ENCODE peak calls at places on chromosomes 5 and 9, in seven cellular contexts. Z is heart right ventricle, K is cardiac muscle cell, R is Peyer's patch, D is upper lobe of right lung, I is heart left ventricle, J is left ventricle myocardium inferior. M is an unnamed sample.

GRCh38 chr9:72271617-72272478 is 93.2 kb downstream of the ZFAND5 start:
- DNase-seq in Z (peak), K (peak), R (peak), D (no peak), I (no peak), J (no peak), M (no peak)

GRCh38 chr5:154753792-154754191 is 1.4 kb upstream of the LARP1 start:
- DNase-seq in Z (peak), K (peak), R (peak), D (no peak), I (no peak), J (peak), M (no peak)

GRCh38 chr9:109889456-109889855 is 109.5 kb downstream of the PALM2AKAP2 start:
- DNase-seq in Z (no peak), K (no peak), R (no peak), D (no peak), I (no peak), J (no peak), M (no peak)

GRCh38 chr5:168570490-168571328 is 8.5 kb downstream of the PANK3 start:
- DNase-seq in Z (no peak), K (no peak), R (no peak), D (no peak), I (no peak), J (no peak), M (no peak)

GRCh38 chr9:13942695-13943094 is 371.2 kb downstream of the NFIB start:
- DNase-seq in Z (no peak), K (no peak), R (no peak), D (no peak), I (no peak), J (no peak), M (no peak)

GRCh38 chr9:126450537-126451205 is 124.0 kb downstream of the MVB12B start:
- DNase-seq in Z (no peak), K (no peak), R (no peak), D (no peak), I (peak), J (no peak), M (no peak)

GRCh38 chr9:120324996-120325642 is 254.8 kb downstream of the CDK5RAP2 start:
- DNase-seq in Z (no peak), K (peak), R (no peak), D (no peak), I (no peak), J (no peak), M (no peak)

GRCh38 chr9:124350485-124351263 is 64.6 kb downstream of the PSMB7 start:
- DNase-seq in Z (no peak), K (no peak), R (peak), D (peak), I (peak), J (no peak), M (peak)

GRCh38 chr9:7656648-7657047 is 142.9 kb downstream of the DMAC1 start:
- DNase-seq in Z (peak), K (no peak), R (no peak), D (no peak), I (no peak), J (no peak), M (no peak)

GRCh38 chr9:110180386-110180712 is 27.6 kb downstream of the C9orf152 start:
- DNase-seq in Z (no peak), K (no peak), R (no peak), D (no peak), I (no peak), J (no peak), M (no peak)

GRCh38 chr5:167565555-167565954 is 725.9 kb upstream of the WWC1 start:
- DNase-seq in Z (no peak), K (no peak), R (no peak), D (no peak), I (no peak), J (no peak), M (no peak)

GRCh38 chr5:43041669-43042175 is 1.6 kb upstream of the ANXA2R start:
- DNase-seq in Z (peak), K (peak), R (peak), D (no peak), I (peak), J (no peak), M (peak)

GRCh38 chr9:15287309-15287708 is 19.7 kb downstream of the TTC39B start:
- DNase-seq in Z (no peak), K (peak), R (no peak), D (no peak), I (no peak), J (no peak), M (no peak)

GRCh38 chr5:75059887-75060286 is 7.5 kb upstream of the GCNT4 start:
- DNase-seq in Z (no peak), K (no peak), R (no peak), D (no peak), I (no peak), J (no peak), M (no peak)

GRCh38 chr5:76681287-76681686 is 34.6 kb upstream of the F2R start:
- DNase-seq in Z (no peak), K (no peak), R (no peak), D (no peak), I (no peak), J (no peak), M (no peak)

GRCh38 chr9:112753725-112754124 is 3.2 kb downstream of the SNX30 start:
- DNase-seq in Z (no peak), K (no peak), R (no peak), D (no peak), I (no peak), J (no peak), M (no peak)

GRCh38 chr5:120568716-120569115 is 104.6 kb downstream of the PRR16 start:
- DNase-seq in Z (no peak), K (no peak), R (no peak), D (no peak), I (no peak), J (no peak), M (no peak)

GRCh38 chr9:121350993-121351561 is 19.0 kb downstream of the STOM start:
- DNase-seq in Z (peak), K (peak), R (peak), D (no peak), I (no peak), J (peak), M (peak)

GRCh38 chr9:74528207-74528606 is 31.1 kb downstream of the RORB start:
- DNase-seq in Z (no peak), K (peak), R (no peak), D (no peak), I (no peak), J (no peak), M (no peak)

GRCh38 chr5:135867599-135867998 is 28.0 kb downstream of the IL9 start:
- DNase-seq in Z (no peak), K (no peak), R (peak), D (no peak), I (no peak), J (no peak), M (no peak)

GRCh38 chr9:16367605-16368424 is 502.7 kb downstream of the BNC2 start:
- DNase-seq in Z (no peak), K (no peak), R (no peak), D (no peak), I (no peak), J (no peak), M (no peak)

GRCh38 chr9:77588319-77588937 is 59.7 kb downstream of the GNA14 start:
- DNase-seq in Z (no peak), K (peak), R (no peak), D (no peak), I (no peak), J (no peak), M (no peak)

GRCh38 chr5:24289582-24289981 is 355.2 kb downstream of the CDH10 start:
- DNase-seq in Z (no peak), K (no peak), R (no peak), D (no peak), I (no peak), J (no peak), M (no peak)

GRCh38 chr5:65066385-65066784 is 297.7 kb downstream of the CWC27 start:
- DNase-seq in Z (no peak), K (no peak), R (no peak), D (peak), I (no peak), J (no peak), M (peak)

GRCh38 chr5:145521066-145521465 is 314.1 kb downstream of the PRELID2 start:
- DNase-seq in Z (no peak), K (no peak), R (no peak), D (no peak), I (no peak), J (no peak), M (no peak)

GRCh38 chr9:118987167-118987566 is 382.1 kb downstream of the BRINP1 start:
- DNase-seq in Z (no peak), K (no peak), R (no peak), D (no peak), I (no peak), J (no peak), M (no peak)

GRCh38 chr5:58502032-58502431 is 10.8 kb downstream of the GAPT start:
- DNase-seq in Z (no peak), K (peak), R (no peak), D (no peak), I (no peak), J (no peak), M (no peak)

GRCh38 chr5:58710871-58711270 is 128.0 kb downstream of the RAB3C start:
- DNase-seq in Z (no peak), K (no peak), R (no peak), D (no peak), I (no peak), J (no peak), M (no peak)

GRCh38 chr9:130313103-130313858 is 47.7 kb downstream of the HMCN2 start:
- DNase-seq in Z (no peak), K (no peak), R (no peak), D (no peak), I (peak), J (no peak), M (peak)

GRCh38 chr5:10479226-10479721 is 37.6 kb downstream of the ROPN1L start:
- DNase-seq in Z (no peak), K (no peak), R (peak), D (no peak), I (no peak), J (no peak), M (peak)

GRCh38 chr5:109921735-109922395 is 232.1 kb downstream of the MAN2A1 start:
- DNase-seq in Z (peak), K (peak), R (peak), D (peak), I (peak), J (peak), M (peak)

GRCh38 chr9:130043654-130044623 is 950 bp upstream of the FNBP1 start:
- DNase-seq in Z (peak), K (peak), R (no peak), D (no peak), I (peak), J (peak), M (no peak)

GRCh38 chr5:37738057-37738691 is 101.7 kb downstream of the GDNF start:
- DNase-seq in Z (no peak), K (no peak), R (peak), D (no peak), I (no peak), J (no peak), M (no peak)

GRCh38 chr5:136799806-136800372 is 434.5 kb upstream of the TRPC7 start:
- DNase-seq in Z (no peak), K (no peak), R (no peak), D (no peak), I (no peak), J (no peak), M (no peak)

GRCh38 chr9:22855956-22856355 is 409.3 kb downstream of the DMRTA1 start:
- DNase-seq in Z (no peak), K (no peak), R (no peak), D (no peak), I (no peak), J (no peak), M (no peak)

GRCh38 chr5:69156456-69156855 is 10.5 kb upstream of the CCNB1 start:
- DNase-seq in Z (no peak), K (no peak), R (no peak), D (no peak), I (no peak), J (no peak), M (no peak)

GRCh38 chr5:69152731-69153130 is 14.2 kb upstream of the CCNB1 start:
- DNase-seq in Z (no peak), K (no peak), R (no peak), D (no peak), I (no peak), J (no peak), M (no peak)

GRCh38 chr5:69158039-69158438 is 8.9 kb upstream of the CCNB1 start:
- DNase-seq in Z (no peak), K (no peak), R (no peak), D (no peak), I (no peak), J (no peak), M (no peak)
- H3K27ac ChIP-seq in Z (no peak), K (no peak), R (no peak), D (no peak), I (no peak), J (no peak), M (no peak)

GRCh38 chr5:90793183-90793582 is 234.6 kb downstream of the ADGRV1 start:
- DNase-seq in Z (no peak), K (no peak), R (no peak), D (no peak), I (no peak), J (no peak), M (no peak)
- TF ChIP-seq CTCF in Z (no peak), K (peak), R (no peak), D (no peak), I (no peak), J (no peak), M (no peak)

GRCh38 chr9:114931407-114931806 is 1.0 kb upstream of the TNFSF8 start:
- DNase-seq in Z (no peak), K (no peak), R (no peak), D (no peak), I (no peak), J (no peak), M (no peak)

GRCh38 chr9:114932502-114932901 is 2.1 kb upstream of the TNFSF8 start:
- DNase-seq in Z (no peak), K (no peak), R (no peak), D (no peak), I (no peak), J (no peak), M (no peak)

GRCh38 chr9:114930063-114930812 is at the start of gene TNFSF8:
- DNase-seq in Z (peak), K (no peak), R (peak), D (peak), I (no peak), J (no peak), M (peak)

GRCh38 chr9:114928092-114928491 is 2.3 kb downstream of the TNFSF8 start:
- DNase-seq in Z (no peak), K (no peak), R (no peak), D (no peak), I (no peak), J (no peak), M (no peak)

GRCh38 chr9:114929166-114929565 is 1.2 kb downstream of the TNFSF8 start:
- DNase-seq in Z (no peak), K (no peak), R (no peak), D (no peak), I (no peak), J (no peak), M (no peak)
- H3K27ac ChIP-seq in Z (peak), K (no peak), R (peak), D (peak), I (peak), J (peak), M (peak)

GRCh38 chr5:127229185-127229889 is 61.3 kb upstream of the MEGF10 start:
- DNase-seq in Z (peak), K (peak), R (peak), D (peak), I (peak), J (peak), M (peak)
- TF ChIP-seq CTCF in Z (peak), K (peak), R (peak), D (peak), I (no peak), J (peak), M (peak)

GRCh38 chr9:20319241-20319640 is 303.1 kb downstream of the MLLT3 start:
- DNase-seq in Z (no peak), K (no peak), R (no peak), D (no peak), I (no peak), J (no peak), M (no peak)

GRCh38 chr9:20315672-20316071 is 306.6 kb downstream of the MLLT3 start:
- DNase-seq in Z (no peak), K (no peak), R (no peak), D (no peak), I (no peak), J (no peak), M (no peak)

GRCh38 chr9:20317701-20318100 is 304.6 kb downstream of the MLLT3 start:
- DNase-seq in Z (no peak), K (no peak), R (no peak), D (no peak), I (no peak), J (no peak), M (no peak)

GRCh38 chr9:20314981-20315380 is 307.3 kb downstream of the MLLT3 start:
- DNase-seq in Z (no peak), K (no peak), R (no peak), D (no peak), I (no peak), J (no peak), M (no peak)

DNA sequence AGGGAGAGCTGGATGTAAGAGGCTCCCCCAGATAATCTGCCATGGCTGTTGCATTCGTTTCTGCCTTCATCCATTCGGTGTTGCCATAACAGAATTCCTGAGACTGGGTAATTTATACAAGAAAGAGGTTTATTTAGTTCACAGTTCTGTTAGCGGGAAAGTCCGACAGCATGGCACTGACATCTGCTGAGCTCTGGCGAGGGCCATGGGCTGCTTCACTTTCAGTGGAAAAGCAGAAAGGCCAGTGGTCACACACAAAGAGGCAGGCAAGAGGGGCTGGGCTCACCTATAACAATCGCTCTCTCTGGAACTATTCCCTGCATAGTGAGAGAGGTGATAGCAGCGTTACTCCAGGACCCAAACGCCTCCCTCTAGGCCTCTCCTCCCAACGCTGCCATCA is 305.9 kb downstream of the MLLT3 start:
- DNase-seq in Z (no peak), K (no peak), R (no peak), D (no peak), I (no peak), J (no peak), M (no peak)
- H3K27ac ChIP-seq in Z (no peak), K (no peak), R (no peak), D (no peak), I (no peak), J (no peak), M (no peak)

GRCh38 chr5:123273984-123274383 is 149.2 kb downstream of the CEP120 start:
- DNase-seq in Z (no peak), K (no peak), R (no peak), D (no peak), I (no peak), J (no peak), M (no peak)
- TF ChIP-seq CTCF in Z (no peak), K (peak), R (no peak), D (peak), I (no peak), J (peak), M (peak)

GRCh38 chr5:68269820-68270219 is 54.3 kb downstream of the PIK3R1 start:
- DNase-seq in Z (no peak), K (no peak), R (no peak), D (no peak), I (no peak), J (no peak), M (no peak)
- H3K27ac ChIP-seq in Z (peak), K (no peak), R (no peak), D (peak), I (peak), J (peak), M (no peak)

DNA sequence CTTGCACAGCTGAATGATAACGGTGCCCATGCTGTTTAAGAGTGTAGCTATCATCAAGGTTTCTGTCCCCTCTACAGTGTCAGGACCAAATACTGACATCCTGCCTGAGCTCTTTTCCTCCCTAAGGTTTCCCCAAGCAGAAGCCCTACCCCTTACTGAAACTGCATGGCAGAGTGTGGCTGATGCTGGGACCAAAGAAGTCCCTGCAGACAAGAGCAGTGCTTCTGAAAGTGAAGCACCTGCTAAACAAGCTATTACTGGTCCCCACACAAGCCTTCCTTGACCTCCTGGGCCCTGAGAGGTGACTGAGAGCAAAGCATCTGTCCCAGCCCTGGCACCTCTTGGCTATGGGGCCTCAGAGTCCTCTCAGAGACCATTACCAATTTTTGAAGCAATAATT is 56.1 kb downstream of the CFAP90 start:
- DNase-seq in Z (no peak), K (no peak), R (no peak), D (no peak), I (no peak), J (no peak), M (no peak)
- TF ChIP-seq CTCF in Z (no peak), K (no peak), R (no peak), D (no peak), I (no peak), J (no peak), M (no peak)

GRCh38 chr5:72363146-72363802 is 43.1 kb downstream of the PTCD2 start:
- DNase-seq in Z (no peak), K (no peak), R (no peak), D (no peak), I (no peak), J (no peak), M (no peak)
- H3K27ac ChIP-seq in Z (peak), K (no peak), R (no peak), D (no peak), I (no peak), J (no peak), M (no peak)

GRCh38 chr5:910769-911160 is 18.1 kb downstream of the TRIP13 start:
- DNase-seq in Z (no peak), K (no peak), R (no peak), D (no peak), I (no peak), J (no peak), M (no peak)

GRCh38 chr5:914174-914573 is 21.5 kb downstream of the TRIP13 start:
- DNase-seq in Z (no peak), K (no peak), R (peak), D (no peak), I (no peak), J (no peak), M (no peak)

GRCh38 chr5:914612-915011 is 21.9 kb downstream of the TRIP13 start:
- DNase-seq in Z (no peak), K (no peak), R (peak), D (no peak), I (no peak), J (no peak), M (no peak)

GRCh38 chr5:911601-912000 is 18.9 kb downstream of the TRIP13 start:
- DNase-seq in Z (no peak), K (no peak), R (no peak), D (no peak), I (no peak), J (no peak), M (no peak)

GRCh38 chr5:912356-913091 is 19.8 kb downstream of the TRIP13 start:
- DNase-seq in Z (no peak), K (no peak), R (peak), D (no peak), I (no peak), J (no peak), M (peak)
- TF ChIP-seq CTCF in Z (no peak), K (peak), R (peak), D (no peak), I (no peak), J (no peak), M (no peak)

M was measured in lower lobe of right lung.